ENCODE peak calls at places on chromosomes 5 and 9, in seven cellular contexts. W is CD8-positive, alpha-beta T cell; J is fibroblast of pulmonary artery; Y is endothelial cell; D is RWPE1; U is heart right ventricle; X is foreskin fibroblast. L is an unnamed sample.

GRCh38 chr5:15598294-15598902 is 98.4 kb downstream of the FBXL7 start:
- DNase-seq in Y (peak), J (no peak), U (no peak), X (no peak), D (no peak), W (no peak), L (no peak)

GRCh38 chr5:181164076-181164952 is 16.9 kb downstream of the OR2V2 start:
- DNase-seq in U (no peak), Y (no peak), D (no peak), J (no peak), W (no peak), X (no peak), L (no peak)

GRCh38 chr5:154498597-154499393 is 20.8 kb upstream of the HAND1 start:
- DNase-seq in W (no peak), D (no peak), X (no peak), U (no peak), J (no peak), Y (no peak), L (no peak)

GRCh38 chr9:69376651-69377050 is 51.6 kb downstream of the ENTREP1 start:
- DNase-seq in X (peak), U (no peak), W (no peak), D (peak), Y (no peak), J (peak), L (no peak)

GRCh38 chr5:118791986-118792734 is 196.2 kb downstream of the DTWD2 start:
- DNase-seq in W (no peak), J (peak), X (peak), U (no peak), D (peak), Y (peak), L (no peak)

GRCh38 chr5:160439205-160439600 is 17.5 kb downstream of the PTTG1 start:
- DNase-seq in W (peak), U (peak), Y (peak), X (peak), D (peak), J (peak), L (peak)

GRCh38 chr5:36200513-36200912 is 41.2 kb downstream of the NADK2 start:
- DNase-seq in X (no peak), W (no peak), Y (no peak), D (peak), J (peak), U (no peak), L (no peak)

GRCh38 chr9:90775657-90776056 is 26.0 kb upstream of the SYK start:
- DNase-seq in W (no peak), Y (no peak), U (no peak), X (no peak), J (no peak), D (no peak), L (no peak)

GRCh38 chr9:108919517-108919916 is 14.4 kb downstream of the ELP1 start:
- DNase-seq in U (no peak), W (no peak), X (no peak), Y (no peak), J (no peak), D (no peak), L (no peak)

GRCh38 chr5:161535762-161536161 is 10.8 kb downstream of the GABRB2 start:
- DNase-seq in D (no peak), J (no peak), X (no peak), Y (no peak), U (no peak), W (no peak), L (no peak)

GRCh38 chr9:136520053-136520540 is 25.8 kb downstream of the NOTCH1 start:
- DNase-seq in Y (no peak), D (no peak), W (no peak), J (no peak), X (no peak), U (no peak), L (peak)
- TF ChIP-seq CTCF in Y (no peak), D (no peak), W (no peak), J (no peak), X (no peak), U (no peak), L (no peak)

DNA sequence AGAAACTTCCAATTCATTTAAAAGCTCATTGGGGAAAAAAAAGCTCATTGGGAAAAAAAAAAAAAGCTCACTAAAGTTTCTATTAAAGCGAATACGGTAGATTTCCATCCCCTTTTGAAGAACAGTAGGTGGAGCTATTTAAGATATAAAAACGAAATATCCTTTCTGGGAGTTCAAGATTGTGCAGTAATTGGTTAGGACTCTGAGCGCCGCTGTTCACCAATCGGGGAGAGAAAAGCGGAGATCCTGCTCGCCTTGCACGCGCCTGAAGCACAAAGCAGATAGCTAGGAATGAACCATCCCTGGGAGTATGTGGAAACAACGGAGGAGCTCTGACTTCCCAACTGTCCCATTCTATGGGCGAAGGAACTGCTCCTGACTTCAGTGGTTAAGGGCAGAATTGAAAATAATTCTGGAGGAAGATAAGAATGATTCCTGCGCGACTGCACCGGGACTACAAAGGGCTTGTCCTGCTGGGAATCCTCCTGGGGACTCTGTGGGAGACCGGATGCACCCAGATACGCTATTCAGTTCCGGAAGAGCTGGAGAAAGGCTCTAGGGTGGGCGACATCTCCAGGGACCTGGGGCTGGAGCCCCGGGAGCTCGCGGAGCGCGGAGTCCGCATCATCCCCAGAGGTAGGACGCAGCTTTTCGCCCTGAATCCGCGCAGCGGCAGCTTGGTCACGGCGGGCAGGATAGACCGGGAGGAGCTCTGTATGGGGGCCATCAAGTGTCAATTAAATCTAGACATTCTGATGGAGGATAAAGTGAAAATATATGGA is at the start of gene PCDHGA12:
- DNase-seq in Y (no peak), W (no peak), X (peak), D (peak), U (no peak), J (peak), L (no peak)
- TF ChIP-seq CTCF in Y (no peak), W (no peak), X (peak), D (no peak), U (peak), J (peak), L (no peak)

GRCh38 chr9:22986556-22986955 is 539.9 kb downstream of the DMRTA1 start:
- DNase-seq in J (no peak), W (no peak), U (no peak), D (no peak), Y (no peak), X (no peak), L (no peak)
- TF ChIP-seq CTCF in J (no peak), W (no peak), U (no peak), D (no peak), Y (peak), X (no peak), L (peak)

GRCh38 chr5:38533286-38534121 is 22.9 kb downstream of the LIFR start:
- DNase-seq in Y (no peak), W (no peak), D (no peak), J (no peak), X (no peak), U (no peak), L (no peak)
- TF ChIP-seq CTCF in Y (no peak), W (no peak), D (no peak), J (no peak), X (no peak), U (no peak), L (no peak)

DNA sequence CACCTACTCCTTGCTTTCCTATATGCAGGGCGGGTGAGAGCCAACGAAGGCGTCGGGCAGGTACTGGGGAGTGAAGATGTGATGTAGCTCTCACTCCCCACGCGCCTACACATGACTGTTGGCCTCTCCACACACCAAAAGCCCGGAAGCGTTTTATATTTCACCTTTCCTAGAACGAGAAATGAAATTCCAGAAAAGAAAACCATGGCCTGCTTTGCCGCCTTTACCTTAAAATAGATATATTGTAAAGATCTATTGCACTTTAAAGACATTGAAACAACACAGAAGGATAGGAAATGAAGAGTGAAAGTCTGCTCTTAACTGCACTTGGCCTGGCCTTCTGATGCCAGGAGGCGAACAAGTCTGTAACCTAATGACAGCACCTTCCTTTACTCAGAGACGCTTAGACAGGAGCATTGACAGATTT is 6.7 kb downstream of the PRDM6 start:
- DNase-seq in Y (no peak), J (no peak), U (no peak), D (no peak), X (no peak), W (no peak), L (no peak)
- TF ChIP-seq CTCF in Y (no peak), J (no peak), U (no peak), D (no peak), X (no peak), W (no peak), L (no peak)

GRCh38 chr5:111169269-111169668 is 54.9 kb upstream of the CAMK4 start:
- DNase-seq in J (no peak), Y (no peak), W (no peak), U (no peak), X (no peak), D (no peak), L (no peak)
- TF ChIP-seq CTCF in J (peak), Y (no peak), W (no peak), U (no peak), X (no peak), D (no peak), L (no peak)

GRCh38 chr5:65068410-65068809 is 299.7 kb downstream of the CWC27 start:
- DNase-seq in D (no peak), Y (no peak), X (no peak), J (no peak), U (no peak), W (no peak), L (no peak)
- TF ChIP-seq CTCF in D (no peak), Y (no peak), X (no peak), J (no peak), U (no peak), W (no peak), L (no peak)

GRCh38 chr5:175873090-175873454 is 1.7 kb downstream of the CPLX2 start:
- DNase-seq in Y (peak), W (no peak), U (no peak), J (no peak), D (no peak), X (no peak), L (no peak)
- TF ChIP-seq CTCF in Y (no peak), W (no peak), U (no peak), J (peak), D (no peak), X (peak), L (peak)

L was measured in progenitor cell of endocrine pancreas.